ENCODE peak calls at places on chromosomes 5 and 9, in seven cellular contexts. One of them, this sample, is unnamed.

GRCh38 chr9:86239053-86239770 is 20.2 kb downstream of the C9orf153 start:
- DNase-seq in PC-3: peak; percentile 35
- DNase-seq in psoas muscle: no peak
- DNase-seq in H1: no peak
- DNase-seq in CD4-positive, alpha-beta T cell: no peak
- DNase-seq in body of pancreas: no peak
- DNase-seq in spleen: no peak
- DNase-seq in this sample: no peak

GRCh38 chr5:149260761-149261160 is 10.9 kb upstream of the AFAP1L1 start:
- DNase-seq in PC-3: peak; percentile 33
- DNase-seq in psoas muscle: no peak
- DNase-seq in H1: no peak
- DNase-seq in CD4-positive, alpha-beta T cell: no peak
- DNase-seq in body of pancreas: no peak
- DNase-seq in spleen: no peak
- DNase-seq in this sample: no peak

GRCh38 chr5:43075319-43076293 is 35.5 kb upstream of the ANXA2R start:
- DNase-seq in PC-3: no peak
- DNase-seq in psoas muscle: peak; percentile 84
- DNase-seq in H1: no peak
- DNase-seq in CD4-positive, alpha-beta T cell: no peak
- DNase-seq in body of pancreas: no peak
- DNase-seq in spleen: no peak
- DNase-seq in this sample: peak; percentile 29

GRCh38 chr9:137506274-137506673 is 43.9 kb downstream of the PNPLA7 start:
- DNase-seq in PC-3: peak; percentile 12
- DNase-seq in psoas muscle: peak; percentile 32
- DNase-seq in H1: no peak
- DNase-seq in CD4-positive, alpha-beta T cell: no peak
- DNase-seq in body of pancreas: no peak
- DNase-seq in spleen: peak; percentile 41
- DNase-seq in this sample: no peak

GRCh38 chr5:82413302-82414042 is 135.3 kb upstream of the RPS23 start:
- DNase-seq in PC-3: peak; percentile 62
- DNase-seq in psoas muscle: no peak
- DNase-seq in H1: no peak
- DNase-seq in CD4-positive, alpha-beta T cell: no peak
- DNase-seq in body of pancreas: no peak
- DNase-seq in spleen: no peak
- DNase-seq in this sample: no peak

GRCh38 chr9:88932766-88933165 is 58.5 kb upstream of the S1PR3 start:
- DNase-seq in PC-3: no peak
- DNase-seq in psoas muscle: no peak
- DNase-seq in H1: peak; percentile 69
- DNase-seq in CD4-positive, alpha-beta T cell: no peak
- DNase-seq in body of pancreas: no peak
- DNase-seq in spleen: no peak
- DNase-seq in this sample: no peak

GRCh38 chr9:26216702-26217101 is 538.5 kb upstream of the TUSC1 start:
- DNase-seq in PC-3: no peak
- DNase-seq in psoas muscle: no peak
- DNase-seq in H1: no peak
- DNase-seq in CD4-positive, alpha-beta T cell: no peak
- DNase-seq in body of pancreas: no peak
- DNase-seq in spleen: no peak
- DNase-seq in this sample: no peak

GRCh38 chr5:78621269-78621871 is 27.2 kb downstream of the LHFPL2 start:
- DNase-seq in PC-3: no peak
- DNase-seq in psoas muscle: no peak
- DNase-seq in H1: no peak
- DNase-seq in CD4-positive, alpha-beta T cell: no peak
- DNase-seq in body of pancreas: no peak
- DNase-seq in spleen: no peak
- DNase-seq in this sample: no peak

GRCh38 chr5:5009240-5009639 is 130.9 kb upstream of the ADAMTS16 start:
- DNase-seq in PC-3: no peak
- DNase-seq in psoas muscle: no peak
- DNase-seq in H1: no peak
- DNase-seq in CD4-positive, alpha-beta T cell: no peak
- DNase-seq in body of pancreas: no peak
- DNase-seq in spleen: no peak
- DNase-seq in this sample: no peak

GRCh38 chr5:59299006-59299405 is 594.5 kb downstream of the PDE4D start:
- DNase-seq in PC-3: no peak
- DNase-seq in psoas muscle: no peak
- DNase-seq in H1: no peak
- DNase-seq in CD4-positive, alpha-beta T cell: no peak
- DNase-seq in body of pancreas: no peak
- DNase-seq in spleen: no peak
- DNase-seq in this sample: no peak

GRCh38 chr5:149128023-149128875 is 13.0 kb upstream of the ABLIM3 start:
- DNase-seq in PC-3: peak; percentile 87
- DNase-seq in psoas muscle: no peak
- DNase-seq in H1: peak; percentile 66
- DNase-seq in CD4-positive, alpha-beta T cell: no peak
- DNase-seq in body of pancreas: peak; percentile 16
- DNase-seq in spleen: no peak
- DNase-seq in this sample: no peak

GRCh38 chr5:147668385-147668784 is 114.1 kb downstream of the JAKMIP2 start:
- DNase-seq in PC-3: no peak
- DNase-seq in psoas muscle: no peak
- DNase-seq in H1: no peak
- DNase-seq in CD4-positive, alpha-beta T cell: no peak
- DNase-seq in body of pancreas: no peak
- DNase-seq in spleen: no peak
- DNase-seq in this sample: no peak

GRCh38 chr5:82717734-82718133 is 359.5 kb downstream of the TMEM167A start:
- DNase-seq in PC-3: no peak
- DNase-seq in psoas muscle: no peak
- DNase-seq in H1: no peak
- DNase-seq in CD4-positive, alpha-beta T cell: no peak
- DNase-seq in body of pancreas: no peak
- DNase-seq in spleen: no peak
- DNase-seq in this sample: no peak

GRCh38 chr5:170630711-170631141 is 126.9 kb downstream of the KCNIP1 start:
- DNase-seq in PC-3: no peak
- DNase-seq in psoas muscle: no peak
- DNase-seq in H1: no peak
- DNase-seq in CD4-positive, alpha-beta T cell: no peak
- DNase-seq in body of pancreas: no peak
- DNase-seq in spleen: peak; percentile 22
- DNase-seq in this sample: no peak

GRCh38 chr5:171630047-171630669 is 155.5 kb upstream of the SMIM23 start:
- DNase-seq in PC-3: peak; percentile 68
- DNase-seq in psoas muscle: peak; percentile 57
- DNase-seq in H1: peak; percentile 82
- DNase-seq in CD4-positive, alpha-beta T cell: no peak
- DNase-seq in body of pancreas: peak; percentile 10
- DNase-seq in spleen: no peak
- DNase-seq in this sample: peak; percentile 50

GRCh38 chr9:133591116-133591910 is 17.9 kb downstream of the FAM163B start:
- DNase-seq in PC-3: no peak
- DNase-seq in psoas muscle: no peak
- DNase-seq in H1: no peak
- DNase-seq in CD4-positive, alpha-beta T cell: no peak
- DNase-seq in body of pancreas: no peak
- DNase-seq in spleen: no peak
- DNase-seq in this sample: no peak

GRCh38 chr9:125409217-125409636 is 147.6 kb downstream of the GAPVD1 start:
- DNase-seq in PC-3: no peak
- DNase-seq in psoas muscle: no peak
- DNase-seq in H1: peak; percentile 56
- DNase-seq in CD4-positive, alpha-beta T cell: no peak
- DNase-seq in body of pancreas: no peak
- DNase-seq in spleen: peak; percentile 72
- DNase-seq in this sample: no peak

GRCh38 chr9:137027369-137028012 is 546 bp downstream of the ABCA2 start:
- DNase-seq in PC-3: peak; percentile 23
- DNase-seq in psoas muscle: no peak
- DNase-seq in H1: no peak
- DNase-seq in CD4-positive, alpha-beta T cell: no peak
- DNase-seq in body of pancreas: no peak
- DNase-seq in spleen: peak; percentile 89
- DNase-seq in this sample: no peak

GRCh38 chr9:113621309-113621791 is 157.8 kb downstream of the RGS3 start:
- DNase-seq in PC-3: no peak
- DNase-seq in psoas muscle: peak; percentile 88
- DNase-seq in H1: peak; percentile 49
- DNase-seq in CD4-positive, alpha-beta T cell: no peak
- DNase-seq in body of pancreas: peak; percentile 67
- DNase-seq in spleen: peak; percentile 73
- DNase-seq in this sample: peak; percentile 72

GRCh38 chr5:67234671-67235176 is 38.1 kb upstream of the CD180 start:
- DNase-seq in PC-3: peak; percentile 76
- DNase-seq in psoas muscle: peak; percentile 61
- DNase-seq in H1: no peak
- DNase-seq in CD4-positive, alpha-beta T cell: no peak
- DNase-seq in body of pancreas: peak; percentile 49
- DNase-seq in spleen: peak; percentile 64
- DNase-seq in this sample: peak; percentile 63

GRCh38 chr9:34689512-34689911 is 1.6 kb downstream of the CCL19 start:
- DNase-seq in PC-3: no peak
- DNase-seq in psoas muscle: no peak
- DNase-seq in H1: no peak
- DNase-seq in CD4-positive, alpha-beta T cell: no peak
- DNase-seq in body of pancreas: no peak
- DNase-seq in spleen: no peak
- DNase-seq in this sample: no peak

GRCh38 chr9:133130721-133131244 is 9.7 kb upstream of the RALGDS start:
- DNase-seq in PC-3: no peak
- DNase-seq in psoas muscle: peak; percentile 56
- DNase-seq in H1: no peak
- DNase-seq in CD4-positive, alpha-beta T cell: peak; percentile 51
- DNase-seq in body of pancreas: no peak
- DNase-seq in spleen: peak; percentile 91
- DNase-seq in this sample: no peak

DNA sequence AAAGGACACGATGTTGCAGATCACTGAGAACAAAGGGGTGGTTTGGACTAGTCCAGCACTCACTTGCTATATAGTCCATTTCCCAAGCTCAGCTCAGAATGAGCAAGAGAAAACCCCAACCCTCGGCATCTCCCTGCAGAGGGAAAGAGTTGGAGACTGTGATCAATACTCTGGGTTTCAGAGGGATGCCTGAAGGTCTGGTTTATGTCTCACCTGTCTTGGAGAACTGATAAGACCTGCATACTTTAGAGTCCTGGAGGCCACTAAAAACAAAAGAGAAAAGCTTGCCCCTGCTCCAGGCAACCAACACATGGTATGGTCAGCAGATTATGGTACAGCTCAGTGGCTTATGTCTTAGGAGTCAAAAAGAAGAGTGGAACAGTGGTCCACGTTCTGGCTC is 1006.9 kb downstream of the CDH9 start:
- DNase-seq in PC-3: no peak
- DNase-seq in psoas muscle: no peak
- DNase-seq in H1: no peak
- DNase-seq in CD4-positive, alpha-beta T cell: no peak
- DNase-seq in body of pancreas: no peak
- DNase-seq in spleen: no peak
- DNase-seq in this sample: no peak
- H3K27ac ChIP-seq in PC-3: no peak overlapping the region
- H3K27ac ChIP-seq in psoas muscle: no peak overlapping the region
- H3K27ac ChIP-seq in H1: no peak overlapping the region
- H3K27ac ChIP-seq in CD4-positive, alpha-beta T cell: no peak overlapping the region
- H3K27ac ChIP-seq in body of pancreas: no peak overlapping the region
- H3K27ac ChIP-seq in spleen: no peak overlapping the region
- H3K27ac ChIP-seq in this sample: no peak overlapping the region

GRCh38 chr9:5899292-5899691 is 8.6 kb downstream of the MLANA start:
- DNase-seq in PC-3: peak; percentile 10
- DNase-seq in psoas muscle: no peak
- DNase-seq in H1: no peak
- DNase-seq in CD4-positive, alpha-beta T cell: no peak
- DNase-seq in body of pancreas: no peak
- DNase-seq in spleen: no peak
- DNase-seq in this sample: no peak
- TF ChIP-seq CTCF in PC-3: peak; percentile 59
- TF ChIP-seq CTCF in psoas muscle: no peak
- TF ChIP-seq CTCF in H1: peak; percentile 52
- TF ChIP-seq CTCF in CD4-positive, alpha-beta T cell: peak; percentile 28
- TF ChIP-seq CTCF in body of pancreas: no peak
- TF ChIP-seq CTCF in spleen: no peak
- TF ChIP-seq CTCF in this sample: no peak

DNA sequence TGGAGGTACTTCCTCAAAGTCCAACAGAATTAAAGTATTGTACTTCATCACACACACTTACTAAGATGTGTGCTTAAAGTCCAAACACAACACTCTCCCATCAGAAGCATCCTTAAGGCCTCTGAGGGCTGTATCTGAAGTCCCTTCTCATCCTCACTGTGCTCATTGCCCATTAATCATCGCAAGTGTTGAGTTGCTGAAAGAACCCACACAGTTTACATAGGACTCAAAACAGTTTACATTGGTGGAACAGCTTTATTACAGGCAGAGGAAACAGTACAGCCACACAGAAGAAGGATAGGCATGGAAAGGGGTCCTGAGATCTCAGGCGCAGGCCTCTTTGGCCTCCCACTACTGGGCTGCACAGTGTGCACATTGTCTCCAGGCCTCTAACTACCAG is 113.4 kb downstream of the CMYA5 start:
- DNase-seq in PC-3: no peak
- DNase-seq in psoas muscle: no peak
- DNase-seq in H1: no peak
- DNase-seq in CD4-positive, alpha-beta T cell: no peak
- DNase-seq in body of pancreas: no peak
- DNase-seq in spleen: no peak
- DNase-seq in this sample: no peak
- H3K27ac ChIP-seq in PC-3: no peak overlapping the region
- H3K27ac ChIP-seq in psoas muscle: no peak overlapping the region
- H3K27ac ChIP-seq in H1: no peak overlapping the region
- H3K27ac ChIP-seq in CD4-positive, alpha-beta T cell: no peak overlapping the region
- H3K27ac ChIP-seq in body of pancreas: no peak overlapping the region
- H3K27ac ChIP-seq in spleen: no peak overlapping the region
- H3K27ac ChIP-seq in this sample: no peak overlapping the region

DNA sequence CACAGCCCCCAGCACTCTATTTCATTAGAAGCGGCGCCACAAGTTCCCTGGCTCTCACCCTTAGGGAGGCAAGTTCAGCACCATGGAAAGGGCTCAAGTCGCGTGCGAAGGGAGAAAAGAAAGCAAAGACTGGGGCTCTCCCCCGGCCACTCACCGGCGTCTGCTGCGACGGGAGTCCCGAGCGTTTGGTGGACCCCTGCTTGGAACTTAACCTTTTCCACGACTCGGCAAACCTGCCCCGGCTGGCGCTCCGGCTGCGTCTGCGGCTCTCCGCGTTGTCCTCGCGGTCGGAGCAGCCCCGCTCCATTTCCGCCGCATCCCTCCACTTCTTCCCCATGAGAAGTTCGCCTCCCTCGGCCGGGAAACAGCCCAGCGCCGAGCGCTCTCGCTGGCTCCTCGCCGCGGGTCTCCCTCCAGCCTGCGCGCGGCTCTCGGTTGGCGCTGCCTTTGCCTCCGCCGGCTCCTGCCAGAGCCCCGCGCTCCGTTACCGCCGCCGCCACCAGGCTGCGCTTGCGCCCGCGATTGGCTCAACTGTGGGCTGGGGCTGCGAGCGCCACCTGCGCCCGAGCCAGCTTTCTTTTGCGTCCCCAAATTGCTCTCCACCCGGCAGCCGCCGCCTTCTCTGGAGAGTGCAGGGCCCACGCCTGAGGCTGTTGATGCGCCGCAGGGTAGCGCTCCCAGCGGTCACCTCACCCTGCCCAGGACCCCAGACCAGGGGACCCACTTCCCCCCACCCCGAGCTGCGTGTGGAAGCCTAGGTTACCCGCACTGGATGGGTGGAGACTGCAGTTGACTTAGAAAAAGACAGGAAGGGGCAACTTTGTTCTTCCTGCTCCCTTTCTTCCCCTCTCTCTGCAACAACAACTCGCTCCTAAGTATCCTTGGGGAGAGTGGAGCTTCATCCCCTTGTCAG is 321.6 kb downstream of the CEMIP2 start:
- DNase-seq in PC-3: peak; percentile 38
- DNase-seq in psoas muscle: peak; percentile 42
- DNase-seq in H1: peak; percentile 85
- DNase-seq in CD4-positive, alpha-beta T cell: no peak
- DNase-seq in body of pancreas: peak; percentile 27
- DNase-seq in spleen: peak; percentile 74
- DNase-seq in this sample: no peak
- TF ChIP-seq CTCF in PC-3: no peak
- TF ChIP-seq CTCF in psoas muscle: no peak
- TF ChIP-seq CTCF in H1: peak; percentile 46
- TF ChIP-seq CTCF in CD4-positive, alpha-beta T cell: no peak
- TF ChIP-seq CTCF in body of pancreas: no peak
- TF ChIP-seq CTCF in spleen: no peak
- TF ChIP-seq CTCF in this sample: no peak